ENCODE peak calls at places on chromosomes 16 and 17, in ten cellular contexts. One of them, this sample, is unnamed.

GRCh38 chr17:7803981-7804380 is 30.0 kb upstream of the KDM6B start:
- DNase-seq in breast epithelium: peak
- DNase-seq in heart left ventricle: no peak
- DNase-seq in stomach: peak
- DNase-seq in transverse colon: peak
- DNase-seq in ovary: no peak
- DNase-seq in NB4: no peak
- DNase-seq in upper lobe of left lung: no peak
- DNase-seq in H1: no peak
- DNase-seq in uterus: no peak
- DNase-seq in this sample: no peak

GRCh38 chr17:77645441-77646430 is 312.8 kb upstream of the TNRC6C start:
- DNase-seq in breast epithelium: no peak
- DNase-seq in heart left ventricle: no peak
- DNase-seq in stomach: no peak
- DNase-seq in transverse colon: no peak
- DNase-seq in ovary: no peak
- DNase-seq in NB4: peak
- DNase-seq in upper lobe of left lung: peak
- DNase-seq in H1: no peak
- DNase-seq in uterus: no peak
- DNase-seq in this sample: peak

GRCh38 chr16:71915350-71915749 is 20.0 kb downstream of the IST1 start:
- DNase-seq in breast epithelium: no peak
- DNase-seq in heart left ventricle: no peak
- DNase-seq in stomach: no peak
- DNase-seq in transverse colon: no peak
- DNase-seq in ovary: no peak
- DNase-seq in NB4: no peak
- DNase-seq in upper lobe of left lung: no peak
- DNase-seq in H1: no peak
- DNase-seq in uterus: no peak
- DNase-seq in this sample: no peak

GRCh38 chr16:85615852-85616607 is 2.9 kb downstream of the GSE1 start:
- DNase-seq in breast epithelium: peak
- DNase-seq in heart left ventricle: peak
- DNase-seq in stomach: peak
- DNase-seq in transverse colon: peak
- DNase-seq in ovary: peak
- DNase-seq in NB4: peak
- DNase-seq in upper lobe of left lung: peak
- DNase-seq in H1: no peak
- DNase-seq in uterus: peak
- DNase-seq in this sample: peak

GRCh38 chr17:27079660-27080059 is 214.3 kb upstream of the WSB1 start:
- DNase-seq in breast epithelium: no peak
- DNase-seq in heart left ventricle: no peak
- DNase-seq in stomach: no peak
- DNase-seq in transverse colon: no peak
- DNase-seq in ovary: no peak
- DNase-seq in NB4: no peak
- DNase-seq in upper lobe of left lung: no peak
- DNase-seq in H1: no peak
- DNase-seq in uterus: no peak
- DNase-seq in this sample: no peak

GRCh38 chr16:89409161-89409711 is 81.1 kb downstream of the ANKRD11 start:
- DNase-seq in breast epithelium: no peak
- DNase-seq in heart left ventricle: no peak
- DNase-seq in stomach: no peak
- DNase-seq in transverse colon: peak
- DNase-seq in ovary: no peak
- DNase-seq in NB4: peak
- DNase-seq in upper lobe of left lung: no peak
- DNase-seq in H1: no peak
- DNase-seq in uterus: no peak
- DNase-seq in this sample: no peak

GRCh38 chr17:72244494-72244893 is 123.7 kb downstream of the SOX9 start:
- DNase-seq in breast epithelium: no peak
- DNase-seq in heart left ventricle: no peak
- DNase-seq in stomach: no peak
- DNase-seq in transverse colon: no peak
- DNase-seq in ovary: no peak
- DNase-seq in NB4: no peak
- DNase-seq in upper lobe of left lung: no peak
- DNase-seq in H1: no peak
- DNase-seq in uterus: no peak
- DNase-seq in this sample: no peak

GRCh38 chr16:31181102-31181830 is 1.3 kb downstream of the FUS start:
- DNase-seq in breast epithelium: peak
- DNase-seq in heart left ventricle: peak
- DNase-seq in stomach: peak
- DNase-seq in transverse colon: peak
- DNase-seq in ovary: peak
- DNase-seq in NB4: peak
- DNase-seq in upper lobe of left lung: no peak
- DNase-seq in H1: no peak
- DNase-seq in uterus: peak
- DNase-seq in this sample: peak

GRCh38 chr17:7296189-7296861 is 1.9 kb upstream of the YBX2 start:
- DNase-seq in breast epithelium: peak
- DNase-seq in heart left ventricle: peak
- DNase-seq in stomach: peak
- DNase-seq in transverse colon: peak
- DNase-seq in ovary: peak
- DNase-seq in NB4: peak
- DNase-seq in upper lobe of left lung: peak
- DNase-seq in H1: no peak
- DNase-seq in uterus: peak
- DNase-seq in this sample: peak

GRCh38 chr16:11208916-11209665 is 46.9 kb downstream of the SOCS1 start:
- DNase-seq in breast epithelium: no peak
- DNase-seq in heart left ventricle: no peak
- DNase-seq in stomach: no peak
- DNase-seq in transverse colon: no peak
- DNase-seq in ovary: no peak
- DNase-seq in NB4: peak
- DNase-seq in upper lobe of left lung: no peak
- DNase-seq in H1: no peak
- DNase-seq in uterus: no peak
- DNase-seq in this sample: no peak

GRCh38 chr16:17793354-17793753 is 322.6 kb upstream of the XYLT1 start:
- DNase-seq in breast epithelium: no peak
- DNase-seq in heart left ventricle: no peak
- DNase-seq in stomach: no peak
- DNase-seq in transverse colon: no peak
- DNase-seq in ovary: no peak
- DNase-seq in NB4: no peak
- DNase-seq in upper lobe of left lung: no peak
- DNase-seq in H1: no peak
- DNase-seq in uterus: no peak
- DNase-seq in this sample: no peak

GRCh38 chr17:7010523-7010922 is 1.9 kb upstream of the RNASEK start:
- DNase-seq in breast epithelium: no peak
- DNase-seq in heart left ventricle: no peak
- DNase-seq in stomach: no peak
- DNase-seq in transverse colon: no peak
- DNase-seq in ovary: no peak
- DNase-seq in NB4: peak
- DNase-seq in upper lobe of left lung: no peak
- DNase-seq in H1: no peak
- DNase-seq in uterus: no peak
- DNase-seq in this sample: no peak

GRCh38 chr17:76709077-76709950 is 1.5 kb downstream of the MXRA7 start:
- DNase-seq in breast epithelium: peak
- DNase-seq in heart left ventricle: peak
- DNase-seq in stomach: peak
- DNase-seq in transverse colon: peak
- DNase-seq in ovary: peak
- DNase-seq in NB4: peak
- DNase-seq in upper lobe of left lung: peak
- DNase-seq in H1: no peak
- DNase-seq in uterus: peak
- DNase-seq in this sample: peak

GRCh38 chr17:28004344-28004743 is 38.1 kb upstream of the NLK start:
- DNase-seq in breast epithelium: no peak
- DNase-seq in heart left ventricle: no peak
- DNase-seq in stomach: no peak
- DNase-seq in transverse colon: no peak
- DNase-seq in ovary: no peak
- DNase-seq in NB4: no peak
- DNase-seq in upper lobe of left lung: no peak
- DNase-seq in H1: no peak
- DNase-seq in uterus: no peak
- DNase-seq in this sample: no peak

DNA sequence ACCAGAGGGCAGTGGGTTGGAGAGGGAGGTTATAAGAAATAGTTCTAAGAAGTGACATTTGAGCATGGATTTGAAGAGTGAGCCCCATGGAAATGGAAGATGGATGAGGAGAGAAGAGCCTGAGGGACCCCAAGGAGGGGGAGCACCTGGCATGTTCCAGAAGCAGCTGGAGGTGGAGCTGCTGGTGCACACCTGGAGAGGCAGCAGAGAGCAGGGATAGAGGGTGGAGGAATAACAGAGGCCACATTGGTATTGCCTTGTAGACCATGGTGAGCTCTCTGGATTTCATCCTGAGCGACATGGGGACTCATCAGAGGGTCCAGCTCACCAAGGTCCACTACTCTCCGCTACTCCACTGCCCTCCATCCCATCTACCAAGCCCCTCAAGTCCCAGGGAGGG is 22.3 kb upstream of the KDM8 start:
- DNase-seq in breast epithelium: no peak
- DNase-seq in heart left ventricle: no peak
- DNase-seq in stomach: no peak
- DNase-seq in transverse colon: no peak
- DNase-seq in ovary: no peak
- DNase-seq in NB4: no peak
- DNase-seq in upper lobe of left lung: no peak
- DNase-seq in H1: no peak
- DNase-seq in uterus: no peak
- DNase-seq in this sample: no peak
- TF ChIP-seq CTCF in breast epithelium: no peak
- TF ChIP-seq CTCF in heart left ventricle: no peak
- TF ChIP-seq CTCF in stomach: no peak
- TF ChIP-seq CTCF in transverse colon: no peak
- TF ChIP-seq CTCF in ovary: no peak
- TF ChIP-seq CTCF in NB4: no peak
- TF ChIP-seq CTCF in upper lobe of left lung: no peak
- TF ChIP-seq CTCF in H1: peak
- TF ChIP-seq CTCF in uterus: no peak
- TF ChIP-seq CTCF in this sample: no peak

GRCh38 chr17:82256242-82256894 is 17.1 kb downstream of the CSNK1D start:
- DNase-seq in breast epithelium: no peak
- DNase-seq in heart left ventricle: no peak
- DNase-seq in stomach: no peak
- DNase-seq in transverse colon: no peak
- DNase-seq in ovary: no peak
- DNase-seq in NB4: no peak
- DNase-seq in upper lobe of left lung: no peak
- DNase-seq in H1: no peak
- DNase-seq in uterus: no peak
- DNase-seq in this sample: no peak
- TF ChIP-seq POLR2A in breast epithelium: no peak
- TF ChIP-seq POLR2A in heart left ventricle: no peak
- TF ChIP-seq POLR2A in stomach: no peak
- TF ChIP-seq POLR2A in transverse colon: no peak
- TF ChIP-seq POLR2A in ovary: no peak
- TF ChIP-seq POLR2A in NB4: no peak
- TF ChIP-seq POLR2A in upper lobe of left lung: no peak
- TF ChIP-seq POLR2A in H1: no peak
- TF ChIP-seq POLR2A in uterus: no peak
- TF ChIP-seq POLR2A in this sample: no peak

DNA sequence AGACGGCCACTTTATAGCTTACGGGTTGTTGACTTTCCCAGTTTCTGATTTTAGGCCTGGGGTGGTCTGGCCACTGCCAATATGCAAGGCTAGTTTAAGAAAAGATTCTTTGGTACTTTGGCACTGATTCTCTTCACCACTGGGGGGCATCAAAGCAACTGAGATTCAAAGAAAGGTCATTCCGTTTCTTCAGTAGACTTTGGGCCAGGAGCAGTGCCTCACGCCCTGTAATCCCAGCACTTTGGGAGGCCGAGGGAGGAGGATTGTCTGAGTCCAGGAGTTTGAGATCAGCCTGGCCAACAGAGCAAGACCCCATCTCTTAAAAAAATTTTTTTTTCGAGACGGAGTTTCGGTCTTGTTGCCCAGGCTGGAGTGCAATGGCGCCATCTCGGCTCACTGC is 53.0 kb downstream of the RPA1 start:
- DNase-seq in breast epithelium: no peak
- DNase-seq in heart left ventricle: no peak
- DNase-seq in stomach: no peak
- DNase-seq in transverse colon: no peak
- DNase-seq in ovary: no peak
- DNase-seq in NB4: peak
- DNase-seq in upper lobe of left lung: no peak
- DNase-seq in H1: no peak
- DNase-seq in uterus: no peak
- DNase-seq in this sample: no peak
- TF ChIP-seq CTCF in breast epithelium: peak
- TF ChIP-seq CTCF in heart left ventricle: peak
- TF ChIP-seq CTCF in stomach: no peak
- TF ChIP-seq CTCF in transverse colon: peak
- TF ChIP-seq CTCF in ovary: peak
- TF ChIP-seq CTCF in NB4: peak
- TF ChIP-seq CTCF in upper lobe of left lung: no peak
- TF ChIP-seq CTCF in H1: peak
- TF ChIP-seq CTCF in uterus: peak
- TF ChIP-seq CTCF in this sample: no peak

GRCh38 chr17:50909765-50910661 is 43.9 kb upstream of the TOB1 start:
- DNase-seq in breast epithelium: peak
- DNase-seq in heart left ventricle: no peak
- DNase-seq in stomach: no peak
- DNase-seq in transverse colon: no peak
- DNase-seq in ovary: no peak
- DNase-seq in NB4: peak
- DNase-seq in upper lobe of left lung: peak
- DNase-seq in H1: no peak
- DNase-seq in uterus: no peak
- DNase-seq in this sample: no peak

GRCh38 chr17:50911450-50911849 is 45.3 kb upstream of the TOB1 start:
- DNase-seq in breast epithelium: no peak
- DNase-seq in heart left ventricle: no peak
- DNase-seq in stomach: no peak
- DNase-seq in transverse colon: no peak
- DNase-seq in ovary: no peak
- DNase-seq in NB4: no peak
- DNase-seq in upper lobe of left lung: no peak
- DNase-seq in H1: no peak
- DNase-seq in uterus: no peak
- DNase-seq in this sample: no peak

GRCh38 chr17:50906443-50906842 is 40.3 kb upstream of the TOB1 start:
- DNase-seq in breast epithelium: no peak
- DNase-seq in heart left ventricle: no peak
- DNase-seq in stomach: no peak
- DNase-seq in transverse colon: no peak
- DNase-seq in ovary: no peak
- DNase-seq in NB4: no peak
- DNase-seq in upper lobe of left lung: no peak
- DNase-seq in H1: no peak
- DNase-seq in uterus: no peak
- DNase-seq in this sample: no peak

GRCh38 chr17:50908140-50908859 is 42.1 kb upstream of the TOB1 start:
- DNase-seq in breast epithelium: no peak
- DNase-seq in heart left ventricle: no peak
- DNase-seq in stomach: no peak
- DNase-seq in transverse colon: no peak
- DNase-seq in ovary: no peak
- DNase-seq in NB4: no peak
- DNase-seq in upper lobe of left lung: no peak
- DNase-seq in H1: no peak
- DNase-seq in uterus: no peak
- DNase-seq in this sample: no peak

GRCh38 chr17:50908860-50909764 is 43.0 kb upstream of the TOB1 start:
- DNase-seq in breast epithelium: peak
- DNase-seq in heart left ventricle: peak
- DNase-seq in stomach: peak
- DNase-seq in transverse colon: no peak
- DNase-seq in ovary: peak
- DNase-seq in NB4: peak
- DNase-seq in upper lobe of left lung: peak
- DNase-seq in H1: no peak
- DNase-seq in uterus: no peak
- DNase-seq in this sample: peak
- TF ChIP-seq POLR2A in breast epithelium: no peak
- TF ChIP-seq POLR2A in heart left ventricle: no peak
- TF ChIP-seq POLR2A in stomach: no peak
- TF ChIP-seq POLR2A in transverse colon: no peak
- TF ChIP-seq POLR2A in ovary: no peak
- TF ChIP-seq POLR2A in NB4: no peak
- TF ChIP-seq POLR2A in upper lobe of left lung: no peak
- TF ChIP-seq POLR2A in H1: no peak
- TF ChIP-seq POLR2A in uterus: peak
- TF ChIP-seq POLR2A in this sample: no peak